ENCODE peak calls at places on chromosome 7, in five cellular contexts. W, O, Q, R and N are unnamed samples.

GRCh38 chr7:144057954-144058353 is 9.2 kb downstream of the OR2A5 start:
- DNase-seq in O (peak; percentile 26), R (no peak), Q (peak; percentile 10), W (peak; percentile 18), N (no peak)

GRCh38 chr7:270351-270983 is 19.5 kb upstream of the FOXL3 start:
- DNase-seq in R (no peak), Q (no peak), W (no peak), O (no peak), N (no peak)

GRCh38 chr7:90166153-90166552 is 11.9 kb downstream of the STEAP1 start:
- DNase-seq in O (no peak), R (no peak), W (no peak), Q (no peak), N (no peak)

GRCh38 chr7:2843711-2844152 is 376 bp downstream of the GNA12 start:
- DNase-seq in Q (no peak), W (peak; percentile 31), R (no peak), O (peak; percentile 38), N (no peak)

GRCh38 chr7:51029586-51030230 is 247.0 kb upstream of the GRB10 start:
- DNase-seq in R (no peak), Q (no peak), O (no peak), W (no peak), N (no peak)

GRCh38 chr7:1755783-1756626 is 85.9 kb downstream of the ELFN1 start:
- DNase-seq in R (no peak), W (no peak), O (no peak), Q (no peak), N (no peak)

GRCh38 chr7:48091506-48092433 is 2.7 kb downstream of the UPP1 start:
- DNase-seq in Q (no peak), R (no peak), O (no peak), W (no peak), N (no peak)

GRCh38 chr7:151880688-151881087 is 3.8 kb upstream of the PRKAG2 start:
- DNase-seq in R (no peak), W (no peak), Q (no peak), O (no peak), N (no peak)

GRCh38 chr7:128092221-128092620 is 61.0 kb upstream of the LRRC4 start:
- DNase-seq in R (no peak), Q (no peak), O (no peak), W (no peak), N (no peak)

GRCh38 chr7:23645822-23646221 is 34.2 kb upstream of the FAM221A start:
- DNase-seq in Q (no peak), O (no peak), R (no peak), W (no peak), N (no peak)

GRCh38 chr7:1046722-1047679 is 2.7 kb downstream of the GPR146 start:
- DNase-seq in Q (no peak), O (peak; percentile 25), R (no peak), W (no peak), N (no peak)

GRCh38 chr7:103048833-103049232 is 25.8 kb downstream of the FBXL13 start:
- DNase-seq in W (peak; percentile 50), R (no peak), Q (no peak), O (peak; percentile 38), N (no peak)

GRCh38 chr7:105532709-105533460 is 884 bp downstream of the RINT1 start:
- DNase-seq in Q (no peak), W (no peak), R (no peak), O (no peak), N (no peak)

GRCh38 chr7:130473289-130473688 is 18.6 kb upstream of the MEST start:
- DNase-seq in O (no peak), W (no peak), Q (no peak), R (no peak), N (no peak)

GRCh38 chr7:84256481-84256880 is 61.9 kb upstream of the SEMA3A start:
- DNase-seq in W (no peak), R (no peak), O (no peak), Q (no peak), N (no peak)

GRCh38 chr7:81776972-81777371 is 7.1 kb upstream of the HGF start:
- DNase-seq in O (no peak), R (no peak), Q (peak; percentile 0), W (no peak), N (no peak)

DNA sequence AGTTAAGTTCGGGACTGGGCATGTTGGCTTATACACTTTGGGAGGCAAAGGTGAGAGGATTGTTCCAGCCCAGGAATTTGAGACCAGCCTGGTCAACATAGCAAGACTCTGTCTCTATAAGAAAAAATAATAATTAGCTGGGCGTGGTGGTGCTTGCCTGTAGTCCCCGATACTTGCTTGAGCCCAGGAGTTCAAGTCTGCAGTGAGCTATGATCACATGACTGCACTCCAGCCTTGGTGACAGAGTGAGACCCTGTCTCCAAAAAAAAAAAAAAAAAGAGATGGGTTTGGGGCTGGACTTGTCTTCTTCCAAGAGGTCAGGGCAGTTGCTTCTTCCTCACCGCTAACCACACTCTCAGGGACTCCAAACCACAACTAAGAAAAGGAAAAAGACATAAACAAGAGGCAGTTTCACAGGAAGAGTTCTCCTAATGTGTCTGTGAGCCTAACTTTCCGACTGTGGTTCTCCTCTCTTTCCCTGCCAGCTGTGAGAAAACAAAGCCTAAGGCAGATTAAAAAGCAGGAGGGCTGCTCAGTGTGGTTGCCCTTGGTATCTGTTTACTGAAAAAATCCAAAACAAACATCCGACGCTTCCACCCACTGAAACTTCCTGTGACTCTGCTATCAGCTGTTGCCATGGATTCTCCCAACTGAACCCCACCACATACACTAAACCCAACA is 2.4 kb upstream of the SERPINE1 start:
- DNase-seq in R (no peak), W (peak; percentile 86), Q (peak; percentile 84), O (no peak), N (no peak)
- TF ChIP-seq KDM1A in R (no peak), W (no peak), Q (no peak), O (no peak), N (no peak)

GRCh38 chr7:17696422-17696821 is 243.9 kb downstream of the SNX13 start:
- DNase-seq in Q (peak; percentile 46), O (no peak), R (no peak), W (peak; percentile 93), N (no peak)
- TF ChIP-seq KDM1A in Q (no peak), O (no peak), R (no peak), W (no peak), N (no peak)

GRCh38 chr7:157276731-157277562 is 59.9 kb upstream of the DNAJB6 start:
- DNase-seq in Q (no peak), R (no peak), O (no peak), W (no peak), N (no peak)
- TF ChIP-seq KDM1A in Q (no peak), R (no peak), O (no peak), W (no peak), N (no peak)

GRCh38 chr7:155589001-155589980 is 42.9 kb upstream of the CNPY1 start:
- DNase-seq in R (no peak), Q (no peak), W (no peak), O (no peak), N (no peak)

GRCh38 chr7:155588468-155588998 is 42.2 kb upstream of the CNPY1 start:
- DNase-seq in R (no peak), O (no peak), Q (no peak), W (no peak), N (no peak)

GRCh38 chr7:155591055-155591750 is 44.8 kb upstream of the CNPY1 start:
- DNase-seq in O (peak; percentile 45), W (peak; percentile 33), R (no peak), Q (no peak), N (no peak)

GRCh38 chr7:155587486-155587885 is 41.1 kb upstream of the CNPY1 start:
- DNase-seq in Q (no peak), O (no peak), W (no peak), R (no peak), N (no peak)

GRCh38 chr7:155590215-155591023 is 44.1 kb upstream of the CNPY1 start:
- DNase-seq in W (no peak), R (no peak), Q (peak; percentile 72), O (peak; percentile 70), N (no peak)
- TF ChIP-seq KDM1A in W (no peak), R (no peak), Q (no peak), O (no peak), N (no peak)

GRCh38 chr7:100600222-100601038 is 1.7 kb upstream of the PCOLCE start:
- DNase-seq in W (no peak), Q (no peak), R (no peak), O (no peak), N (no peak)

GRCh38 chr7:100595188-100595587 is 7.0 kb upstream of the PCOLCE start:
- DNase-seq in W (no peak), O (no peak), Q (no peak), R (no peak), N (no peak)

GRCh38 chr7:100603697-100604077 is 1.5 kb downstream of the PCOLCE start:
- DNase-seq in W (no peak), O (peak; percentile 42), R (no peak), Q (no peak), N (no peak)

GRCh38 chr7:100602889-100603696 is 930 bp downstream of the PCOLCE start:
- DNase-seq in O (peak; percentile 74), R (no peak), W (no peak), Q (no peak), N (no peak)

DNA sequence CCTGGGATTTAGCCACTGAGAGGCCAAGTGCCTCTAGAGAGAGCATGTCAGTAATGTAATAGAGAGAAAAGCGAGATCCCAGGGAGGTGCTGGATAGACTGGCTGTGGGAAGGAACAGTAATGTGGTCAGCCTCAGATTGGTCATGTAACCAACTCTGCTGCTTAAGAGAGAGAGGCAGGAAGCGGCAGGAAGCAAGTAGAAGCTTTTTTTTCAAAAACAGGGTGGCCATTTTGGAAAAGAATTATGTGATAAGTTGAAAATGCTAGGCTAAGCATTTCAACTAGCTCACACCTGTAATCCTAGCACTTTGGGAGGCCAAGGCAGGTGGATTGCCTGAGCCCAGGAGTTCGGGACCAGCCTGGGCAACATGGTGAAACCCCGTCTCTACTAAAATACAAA is 3.7 kb upstream of the PCOLCE start:
- DNase-seq in R (no peak), W (no peak), Q (no peak), O (no peak), N (no peak)
- TF ChIP-seq KDM1A in R (no peak), W (no peak), Q (no peak), O (no peak), N (no peak)

GRCh38 chr7:156080596-156080995 is 268.3 kb upstream of the SHH start:
- DNase-seq in W (no peak), Q (no peak), O (no peak), R (no peak), N (no peak)
- TF ChIP-seq KDM1A in W (no peak), Q (no peak), O (no peak), R (no peak), N (no peak)

GRCh38 chr7:99489235-99489634 is 10.8 kb downstream of the ZNF394 start:
- DNase-seq in W (no peak), O (no peak), Q (peak; percentile 60), R (no peak), N (no peak)
- TF ChIP-seq KDM1A in W (no peak), O (no peak), Q (no peak), R (no peak), N (no peak)